ENCODE peak calls at places on chromosomes 16 and 17, in five cellular contexts. P is CD8-positive, alpha-beta memory T cell; R is SK-N-SH; Q is CD8-positive, alpha-beta T cell; N is uterus. I is an unnamed sample.
A peak's percentile ranks its signal among the peaks of the same experiment; 100 is the strongest.

GRCh38 chr17:64583055-64583454 is 76.3 kb downstream of the CEP95 start:
- DNase-seq in N (no peak), R (no peak), P (no peak), Q (no peak), I (no peak)

GRCh38 chr17:5000237-5000639 is 2.5 kb downstream of the KIF1C start:
- DNase-seq in P (no peak), R (no peak), Q (no peak), N (peak; percentile 87), I (no peak)

GRCh38 chr16:68866933-68867332 is 23.6 kb downstream of the TANGO6 start:
- DNase-seq in P (no peak), R (no peak), Q (no peak), N (no peak), I (no peak)

GRCh38 chr16:49150341-49150740 is 131.3 kb downstream of the CBLN1 start:
- DNase-seq in N (no peak), Q (no peak), R (no peak), P (no peak), I (no peak)

GRCh38 chr17:80220709-80221215 is 535 bp downstream of the SLC26A11 start:
- DNase-seq in Q (no peak), R (peak; percentile 87), P (peak; percentile 16), N (peak; percentile 36), I (no peak)

GRCh38 chr16:78323315-78323714 is 223.9 kb downstream of the WWOX start:
- DNase-seq in R (no peak), Q (no peak), N (no peak), P (no peak), I (no peak)

GRCh38 chr17:12730931-12731521 is 58.3 kb upstream of the ARHGAP44 start:
- DNase-seq in P (no peak), N (peak; percentile 28), Q (no peak), R (no peak), I (peak; percentile 66)

GRCh38 chr16:2686912-2687507 is 4.7 kb downstream of the KCTD5 start:
- DNase-seq in N (no peak), P (no peak), R (no peak), Q (no peak), I (no peak)

GRCh38 chr17:37273419-37274051 is 102.2 kb upstream of the C17orf78 start:
- DNase-seq in P (no peak), Q (no peak), R (peak; percentile 9), N (no peak), I (no peak)

GRCh38 chr17:4553669-4554068 is 1.5 kb downstream of the MYBBP1A start:
- DNase-seq in Q (no peak), P (no peak), R (no peak), N (no peak), I (no peak)

GRCh38 chr16:86761117-86761971 is 183.0 kb downstream of the FOXL1 start:
- DNase-seq in Q (peak; percentile 25), R (peak; percentile 73), N (peak; percentile 27), P (no peak), I (peak; percentile 51)

GRCh38 chr16:58638148-58639036 is 8.8 kb upstream of the CNOT1 start:
- DNase-seq in Q (no peak), R (no peak), P (no peak), N (peak; percentile 41), I (peak; percentile 54)

GRCh38 chr16:4306439-4307214 is 9.2 kb upstream of the GLIS2 start:
- DNase-seq in N (peak; percentile 35), R (peak; percentile 70), Q (peak; percentile 33), P (peak; percentile 50), I (no peak)

GRCh38 chr16:477287-477686 is 50.2 kb upstream of the CAPN15 start:
- DNase-seq in R (no peak), Q (no peak), N (no peak), P (no peak), I (no peak)

GRCh38 chr17:7856081-7856791 is 1.1 kb downstream of the NAA38 start:
- DNase-seq in N (peak; percentile 62), R (peak; percentile 59), Q (no peak), P (no peak), I (no peak)

GRCh38 chr17:73435412-73435811 is 123.6 kb upstream of the CDC42EP4 start:
- DNase-seq in N (no peak), R (no peak), P (no peak), Q (no peak), I (no peak)
- H3K27me3 ChIP-seq in N (no peaks in the 10 kb centered on the region), R (no peaks in the 10 kb centered on the region), P (no peaks in the 10 kb centered on the region), Q (no peaks in the 10 kb centered on the region), I (peaks cover 9% of the 10 kb centered on the region)

DNA sequence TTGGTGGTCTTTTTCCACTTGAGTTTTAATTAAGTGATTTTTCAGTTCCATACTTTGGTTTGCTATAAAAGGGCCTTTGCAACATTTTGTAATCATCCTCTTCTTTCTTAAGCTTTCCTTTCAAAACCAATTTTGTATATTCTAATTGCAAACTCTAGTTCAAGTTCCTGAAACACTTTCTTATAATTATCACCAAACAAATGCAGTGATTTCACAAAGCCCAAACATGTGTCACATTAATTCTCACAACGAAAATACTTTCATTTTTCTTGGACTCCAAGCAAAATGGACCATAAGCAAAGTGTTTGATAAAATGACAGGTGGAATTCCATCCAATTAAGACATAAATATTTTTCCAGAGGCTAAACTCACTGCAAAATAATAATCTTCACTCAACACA is 188.2 kb upstream of the IRX5 start:
- DNase-seq in N (no peak), Q (no peak), R (no peak), P (no peak), I (no peak)
- H3K27me3 ChIP-seq in N (no peaks in the 10 kb centered on the region), Q (no peaks in the 10 kb centered on the region), R (no peaks in the 10 kb centered on the region), P (no peaks in the 10 kb centered on the region), I (peaks cover 23% of the 10 kb centered on the region)

DNA sequence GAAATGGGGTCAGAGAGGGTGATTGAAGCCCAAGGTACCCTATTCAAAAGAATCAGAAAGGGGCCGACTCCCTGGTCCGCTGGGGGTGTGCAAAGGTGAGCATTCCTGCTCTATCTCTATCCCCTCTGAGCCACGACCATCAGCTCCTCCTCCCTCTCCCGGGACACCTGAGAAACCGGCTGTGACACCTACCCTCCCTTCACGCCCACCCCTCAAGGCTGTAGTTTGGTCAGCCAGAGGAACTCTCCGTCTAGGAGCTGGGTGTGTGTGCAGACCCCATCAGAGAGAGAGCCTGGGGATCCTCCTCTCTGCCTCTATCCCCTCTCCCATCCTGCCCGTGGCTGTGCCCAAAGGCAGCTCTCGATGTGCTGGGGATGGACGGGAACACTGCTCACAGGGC is 27.6 kb upstream of the DLX4 start:
- DNase-seq in P (no peak), R (no peak), N (no peak), Q (no peak), I (no peak)
- H3K27me3 ChIP-seq in P (no peaks in the 10 kb centered on the region), R (peaks cover 95% of the 10 kb centered on the region), N (no peaks in the 10 kb centered on the region), Q (no peaks in the 10 kb centered on the region), I (peaks cover 10% of the 10 kb centered on the region)

GRCh38 chr17:41489531-41489930 is at the start of gene KRT36:
- DNase-seq in R (no peak), Q (no peak), P (no peak), N (no peak), I (no peak)
- H3K27me3 ChIP-seq in R (no peaks in the 10 kb centered on the region), Q (no peaks in the 10 kb centered on the region), P (no peaks in the 10 kb centered on the region), N (no peaks in the 10 kb centered on the region), I (no peaks in the 10 kb centered on the region)

DNA sequence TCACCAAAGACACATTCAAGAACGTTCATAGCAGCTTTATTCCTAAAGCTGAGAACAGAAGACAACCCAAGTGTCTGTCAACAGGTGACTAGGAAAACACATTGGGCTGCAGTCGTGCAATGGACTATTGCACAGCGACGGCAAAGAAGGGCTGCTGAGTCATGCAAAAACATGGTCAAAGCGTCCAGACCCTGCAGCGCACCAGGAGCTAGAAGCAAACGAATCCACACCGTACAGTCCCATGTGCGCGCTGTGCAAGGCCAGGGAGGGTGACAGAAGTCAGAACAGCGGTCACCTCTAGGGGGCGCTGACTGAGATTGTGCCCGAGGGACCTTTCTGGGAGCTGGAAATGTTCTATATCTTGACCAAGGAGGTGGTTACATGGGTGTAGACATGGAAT is 266.4 kb downstream of the MAF start:
- DNase-seq in N (no peak), P (no peak), Q (no peak), R (no peak), I (no peak)
- H3K27me3 ChIP-seq in N (no peaks in the 10 kb centered on the region), P (no peaks in the 10 kb centered on the region), Q (no peaks in the 10 kb centered on the region), R (no peaks in the 10 kb centered on the region), I (no peaks in the 10 kb centered on the region)

GRCh38 chr17:31696703-31697325 is 162.2 kb downstream of the COPRS start:
- DNase-seq in P (no peak), R (no peak), Q (no peak), N (no peak), I (no peak)

GRCh38 chr17:31697838-31698237 is 161.2 kb downstream of the COPRS start:
- DNase-seq in R (no peak), N (no peak), P (no peak), Q (no peak), I (no peak)

GRCh38 chr17:31695456-31696090 is 163.5 kb downstream of the COPRS start:
- DNase-seq in N (no peak), Q (no peak), R (no peak), P (no peak), I (no peak)

GRCh38 chr17:31698751-31699150 is 160.3 kb downstream of the COPRS start:
- DNase-seq in Q (no peak), R (no peak), N (no peak), P (no peak), I (no peak)

DNA sequence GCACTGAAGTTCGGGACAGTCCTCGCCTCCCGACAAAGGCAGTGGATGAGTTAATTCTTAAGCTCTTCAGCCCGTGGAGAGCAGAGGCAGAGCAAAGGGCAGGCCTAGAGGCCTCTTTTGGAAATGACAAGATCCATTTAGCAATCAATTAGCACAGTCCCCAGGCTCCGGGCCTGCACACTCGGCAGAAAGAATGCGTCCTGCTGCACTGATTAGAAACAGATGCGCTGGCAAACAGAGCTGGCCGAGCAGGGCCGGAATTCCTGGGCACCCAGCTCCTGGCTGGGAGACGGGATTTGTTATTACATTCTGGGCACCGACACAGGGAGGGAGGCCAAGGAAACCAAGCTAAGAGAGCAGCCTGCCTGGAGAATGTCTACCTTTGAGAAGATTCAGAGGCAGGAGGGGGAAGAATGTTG is 162.9 kb downstream of the COPRS start:
- DNase-seq in N (peak; percentile 86), Q (no peak), P (no peak), R (peak; percentile 90), I (no peak)
- H3K27me3 ChIP-seq in N (no peaks in the 10 kb centered on the region), Q (no peaks in the 10 kb centered on the region), P (no peaks in the 10 kb centered on the region), R (no peaks in the 10 kb centered on the region), I (no peaks in the 10 kb centered on the region)

DNA sequence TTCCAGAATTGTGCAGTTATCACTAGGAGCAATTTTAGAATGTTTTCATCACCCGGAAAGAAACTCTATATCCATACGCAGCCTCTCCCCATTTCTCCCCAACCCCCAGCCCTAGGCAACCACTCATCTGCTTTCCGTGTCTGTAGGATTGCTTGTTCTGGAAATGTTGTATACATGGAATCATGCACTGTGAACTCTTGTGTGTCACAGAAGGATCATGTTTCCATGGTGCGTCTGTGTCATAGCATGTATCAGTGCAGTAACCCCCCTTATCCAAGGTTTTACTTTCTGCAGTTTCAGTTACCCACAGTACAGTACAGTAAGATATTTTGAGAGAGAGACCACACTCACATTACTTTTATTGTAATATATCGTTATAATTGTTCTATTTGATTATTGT is 299.4 kb downstream of the CPPED1 start:
- DNase-seq in P (no peak), Q (no peak), N (no peak), R (no peak), I (no peak)
- H3K27me3 ChIP-seq in P (no peaks in the 10 kb centered on the region), Q (no peaks in the 10 kb centered on the region), N (no peaks in the 10 kb centered on the region), R (no peaks in the 10 kb centered on the region), I (no peaks in the 10 kb centered on the region)

I was measured in HCT116.